ENCODE peak calls at places on chromosomes 7 and 10, in eight cellular contexts. I is prostate gland; N is CD8-positive, alpha-beta memory T cell; F is right lobe of liver; V is aorta; K is skeletal muscle cell; T is fibroblast of mammary gland; Q is brain microvascular endothelial cell. M is an unnamed sample.
A peak's percentile ranks its signal among the peaks of the same experiment; 100 is the strongest.

GRCh38 chr7:99106869-99107268 is 37.0 kb downstream of the SMURF1 start:
- DNase-seq in I (no peak), N (no peak), F (no peak), V (no peak), K (no peak), T (peak; percentile 66), Q (no peak), M (no peak)

GRCh38 chr10:28120043-28120749 is 121.3 kb upstream of the ODAD2 start:
- DNase-seq in I (peak; percentile 30), N (no peak), F (peak; percentile 50), V (no peak), K (peak; percentile 16), T (no peak), Q (no peak), M (no peak)

GRCh38 chr7:139687980-139688632 is 89.7 kb downstream of the HIPK2 start:
- DNase-seq in I (no peak), N (no peak), F (no peak), V (no peak), K (no peak), T (peak; percentile 77), Q (peak; percentile 58), M (no peak)

GRCh38 chr7:93461350-93461749 is 113.2 kb downstream of the CALCR start:
- DNase-seq in I (no peak), N (no peak), F (no peak), V (no peak), K (no peak), T (no peak), Q (no peak), M (no peak)

GRCh38 chr10:57628592-57629284 is 639.0 kb downstream of the IPMK start:
- DNase-seq in I (no peak), N (no peak), F (peak; percentile 8), V (no peak), K (no peak), T (no peak), Q (no peak), M (no peak)

GRCh38 chr7:150428671-150429451 is 21.6 kb upstream of the GIMAP8 start:
- DNase-seq in I (peak; percentile 81), N (no peak), F (no peak), V (peak; percentile 67), K (peak; percentile 65), T (peak; percentile 82), Q (peak; percentile 68), M (peak; percentile 83)

GRCh38 chr10:80498833-80499671 is 38.6 kb upstream of the SH2D4B start:
- DNase-seq in I (peak; percentile 87), N (no peak), F (peak; percentile 94), V (peak; percentile 96), K (peak; percentile 98), T (peak; percentile 99), Q (peak; percentile 96), M (peak; percentile 92)

GRCh38 chr7:142298009-142298408 is 40.2 kb upstream of the PRSS58 start:
- DNase-seq in I (no peak), N (no peak), F (no peak), V (no peak), K (no peak), T (peak; percentile 8), Q (no peak), M (no peak)

GRCh38 chr10:71747039-71747807 is 26.1 kb downstream of the VSIR start:
- DNase-seq in I (no peak), N (no peak), F (no peak), V (no peak), K (no peak), T (no peak), Q (no peak), M (no peak)

GRCh38 chr10:71748671-71749191 is 24.6 kb downstream of the VSIR start:
- DNase-seq in I (no peak), N (peak; percentile 83), F (peak; percentile 70), V (peak; percentile 90), K (no peak), T (no peak), Q (no peak), M (no peak)

GRCh38 chr10:71749396-71749795 is 23.9 kb downstream of the VSIR start:
- DNase-seq in I (no peak), N (no peak), F (no peak), V (no peak), K (no peak), T (no peak), Q (no peak), M (no peak)

GRCh38 chr10:71746344-71747037 is 26.8 kb downstream of the VSIR start:
- DNase-seq in I (no peak), N (no peak), F (no peak), V (no peak), K (no peak), T (no peak), Q (no peak), M (no peak)

GRCh38 chr10:71747808-71748523 is 25.4 kb downstream of the VSIR start:
- DNase-seq in I (no peak), N (no peak), F (no peak), V (peak; percentile 76), K (no peak), T (no peak), Q (no peak), M (no peak)
- H3K4me3 ChIP-seq in I (no peak overlapping the region), N (peak overlapping the region; percentile 38), F (no peak overlapping the region), V (no peak overlapping the region), K (no peak overlapping the region), T (no peak overlapping the region), Q (no peak overlapping the region), M (no peak overlapping the region)

GRCh38 chr10:60169111-60169510 is 220.6 kb downstream of the ANK3 start:
- DNase-seq in I (no peak), N (no peak), F (no peak), V (no peak), K (no peak), T (no peak), Q (no peak), M (no peak)

GRCh38 chr10:60162631-60163030 is 227.0 kb downstream of the ANK3 start:
- DNase-seq in I (no peak), N (no peak), F (no peak), V (no peak), K (no peak), T (no peak), Q (no peak), M (no peak)

GRCh38 chr10:60170250-60170649 is 219.4 kb downstream of the ANK3 start:
- DNase-seq in I (no peak), N (no peak), F (no peak), V (no peak), K (no peak), T (no peak), Q (peak; percentile 40), M (no peak)

GRCh38 chr10:60163786-60164185 is 225.9 kb downstream of the ANK3 start:
- DNase-seq in I (no peak), N (no peak), F (no peak), V (no peak), K (no peak), T (no peak), Q (no peak), M (no peak)

DNA sequence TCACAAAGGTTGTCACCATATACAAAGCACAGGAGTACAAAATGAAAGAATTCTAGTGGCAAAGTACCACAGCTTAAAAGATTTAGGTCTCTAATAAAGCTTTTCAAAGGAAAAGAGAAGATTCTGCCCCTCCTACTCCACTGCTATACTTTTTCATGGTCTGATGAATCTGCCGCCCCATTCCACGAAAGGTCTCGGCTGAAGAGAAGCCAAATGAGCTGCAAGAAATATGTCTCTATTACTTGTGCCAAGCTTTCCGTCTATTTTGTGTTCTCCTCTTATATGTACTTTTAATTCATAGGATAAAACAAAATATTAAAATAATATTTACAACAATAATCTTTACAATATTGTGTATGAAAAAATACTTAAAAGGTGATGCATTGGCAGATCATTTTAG is 222.6 kb downstream of the ANK3 start:
- DNase-seq in I (no peak), N (no peak), F (no peak), V (no peak), K (no peak), T (no peak), Q (no peak), M (no peak)
- H3K4me3 ChIP-seq in I (no peak overlapping the region), N (no peak overlapping the region), F (no peak overlapping the region), V (peak overlapping the region; percentile 54), K (peak overlapping the region; percentile 1), T (peak overlapping the region; percentile 19), Q (no peak overlapping the region), M (no peak overlapping the region)

GRCh38 chr7:127346575-127347256 is 45.8 kb downstream of the ZNF800 start:
- DNase-seq in I (no peak), N (no peak), F (no peak), V (no peak), K (no peak), T (no peak), Q (no peak), M (no peak)

GRCh38 chr7:127349881-127350280 is 42.6 kb downstream of the ZNF800 start:
- DNase-seq in I (no peak), N (no peak), F (no peak), V (no peak), K (no peak), T (no peak), Q (no peak), M (no peak)

GRCh38 chr7:127348247-127348631 is 44.3 kb downstream of the ZNF800 start:
- DNase-seq in I (no peak), N (no peak), F (no peak), V (no peak), K (no peak), T (no peak), Q (no peak), M (no peak)

GRCh38 chr7:127350586-127350985 is 41.9 kb downstream of the ZNF800 start:
- DNase-seq in I (no peak), N (no peak), F (no peak), V (no peak), K (no peak), T (no peak), Q (no peak), M (no peak)

DNA sequence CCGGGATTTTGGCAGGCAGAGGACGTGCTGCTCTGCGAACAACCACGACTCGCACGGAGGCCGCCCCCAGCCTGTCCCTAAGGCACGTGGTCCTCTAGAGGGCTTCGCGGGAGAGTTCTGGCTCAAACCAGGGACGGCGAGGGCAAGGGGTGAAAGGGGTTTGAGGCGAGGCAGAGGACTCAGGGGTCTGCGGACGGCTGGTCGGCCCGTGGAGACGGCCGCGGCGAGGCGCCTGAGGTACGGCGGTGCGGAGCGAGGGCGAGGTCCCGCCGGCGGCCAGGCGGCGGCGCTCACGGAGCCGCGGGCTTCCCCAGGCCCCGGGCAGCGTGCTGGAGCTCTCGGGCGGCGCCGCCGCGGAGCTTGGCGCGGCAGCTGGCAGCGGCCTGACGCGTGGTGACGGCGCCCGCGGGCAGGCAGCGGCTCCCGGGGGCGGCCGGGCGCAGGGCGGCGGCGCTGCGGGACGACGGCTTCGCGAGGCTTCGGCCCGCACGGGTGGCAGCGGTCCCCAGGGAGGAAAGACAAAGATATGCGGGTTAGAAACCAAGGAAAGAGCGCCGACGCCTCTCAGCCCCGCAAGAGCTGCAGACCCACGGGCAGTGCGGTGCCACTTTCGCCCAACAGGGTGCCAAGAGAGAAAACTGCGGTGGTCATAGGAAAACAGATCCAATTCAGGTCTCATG is 44.8 kb downstream of the ZNF800 start:
- DNase-seq in I (peak; percentile 57), N (peak; percentile 66), F (peak; percentile 84), V (peak; percentile 73), K (peak; percentile 13), T (peak; percentile 52), Q (peak; percentile 42), M (no peak)
- H3K4me3 ChIP-seq in I (peak overlapping the region; percentile 23), N (no peak overlapping the region), F (peak overlapping the region; percentile 39), V (peak overlapping the region; percentile 21), K (peak overlapping the region; percentile 51), T (peak overlapping the region; percentile 41), Q (peak overlapping the region; percentile 49), M (peak overlapping the region; percentile 32)

DNA sequence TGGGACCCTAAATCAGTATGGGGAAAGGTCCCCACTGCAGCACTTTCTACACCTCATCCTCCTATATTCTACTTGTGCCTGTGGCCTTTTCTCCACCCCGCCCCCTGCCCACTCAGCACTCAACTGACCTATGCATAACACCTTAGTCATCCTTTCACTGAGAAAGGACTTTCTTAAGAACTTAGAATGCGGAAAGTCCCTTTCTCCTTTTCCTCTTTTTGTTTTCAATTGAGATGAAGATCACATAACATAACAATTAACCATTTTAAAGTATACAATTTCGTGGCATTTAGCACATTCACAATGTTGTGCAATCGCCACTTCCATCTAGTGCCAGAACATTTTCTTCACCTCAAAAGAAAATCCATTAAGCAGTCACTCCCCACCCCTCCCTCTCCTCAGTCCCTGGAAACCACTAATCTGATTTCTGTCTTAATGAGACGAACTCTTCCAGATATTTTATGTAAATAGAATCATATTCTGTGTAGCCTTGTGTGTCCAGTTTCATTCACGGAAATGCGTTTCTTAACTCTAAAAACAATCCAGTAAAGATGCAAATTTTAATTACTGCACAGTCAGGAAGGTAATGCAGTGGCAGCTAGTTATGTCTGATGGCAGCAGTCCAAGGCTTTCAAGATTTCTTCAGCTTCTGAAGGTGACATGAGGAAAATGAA is 41.7 kb downstream of the FAS start:
- DNase-seq in I (peak; percentile 17), N (no peak), F (no peak), V (no peak), K (peak; percentile 58), T (peak; percentile 90), Q (peak; percentile 65), M (peak; percentile 27)
- H3K4me3 ChIP-seq in I (no peak overlapping the region), N (no peak overlapping the region), F (no peak overlapping the region), V (no peak overlapping the region), K (no peak overlapping the region), T (no peak overlapping the region), Q (no peak overlapping the region), M (no peak overlapping the region)

M was measured in AG09309.